ENCODE peak calls at places on chromosomes 3 and 15, in six cellular contexts. H is effector memory CD8-positive, alpha-beta T cell; U is activated naive CD4-positive, alpha-beta T cell treated with anti-CD3 and anti-CD28 coated beads, Interleukin-2, amount 50 U/mL, for 72 hours; G is activated CD8-positive, alpha-beta memory T cell treated with anti-CD3 and anti-CD28 coated beads, Interleukin-2, amount 10 ng/mL, durations not matched to agents 7 days and 5 days; F is left ventricle myocardium inferior; V is iris pigment epithelial cell. Q is an unnamed sample.

GRCh38 chr3:40920041-40920440 is 279.3 kb upstream of the CTNNB1 start:
- DNase-seq in H (no peak), U (no peak), V (peak; percentile 63), F (no peak), G (no peak), Q (no peak)

GRCh38 chr15:45121706-45122417 is 7.7 kb downstream of the DUOXA2 start:
- DNase-seq in V (peak; percentile 89), U (no peak), F (no peak), H (no peak), G (no peak), Q (no peak)

GRCh38 chr3:162034368-162034767 is 537.8 kb downstream of the OTOL1 start:
- DNase-seq in H (no peak), G (no peak), U (no peak), V (peak; percentile 67), F (no peak), Q (no peak)

GRCh38 chr3:25508901-25509300 is 80.8 kb downstream of the RARB start:
- DNase-seq in V (peak; percentile 87), G (no peak), F (no peak), U (no peak), H (no peak), Q (no peak)

GRCh38 chr15:62492900-62493299 is 327.8 kb upstream of the C2CD4B start:
- DNase-seq in V (no peak), F (peak; percentile 50), H (no peak), G (no peak), U (no peak), Q (no peak)

GRCh38 chr3:48426944-48427629 is 2.8 kb downstream of the PLXNB1 start:
- DNase-seq in U (no peak), F (no peak), H (no peak), V (no peak), G (no peak), Q (no peak)

GRCh38 chr3:149554826-149555225 is 80.3 kb downstream of the TM4SF4 start:
- DNase-seq in V (peak; percentile 74), F (no peak), H (no peak), U (no peak), G (no peak), Q (no peak)

GRCh38 chr3:187896664-187897063 is 151.4 kb upstream of the BCL6 start:
- DNase-seq in G (no peak), V (no peak), F (peak; percentile 46), U (no peak), H (no peak), Q (no peak)

GRCh38 chr15:92839696-92840095 is 60.4 kb upstream of the CHD2 start:
- DNase-seq in V (no peak), U (no peak), G (no peak), F (no peak), H (no peak), Q (no peak)

GRCh38 chr3:148036331-148036881 is 627.2 kb downstream of the ZIC1 start:
- DNase-seq in V (peak; percentile 68), H (no peak), G (no peak), U (no peak), F (no peak), Q (no peak)

GRCh38 chr15:99442268-99442897 is 123.4 kb upstream of the MEF2A start:
- DNase-seq in G (peak; percentile 27), H (no peak), F (peak; percentile 77), V (peak; percentile 90), U (peak; percentile 14), Q (peak; percentile 33)

GRCh38 chr3:158350971-158351370 is 220.0 kb upstream of the MLF1 start:
- DNase-seq in F (no peak), G (no peak), V (no peak), H (no peak), U (no peak), Q (no peak)

GRCh38 chr3:98786364-98786930 is 23.3 kb downstream of the ST3GAL6 start:
- DNase-seq in V (peak; percentile 67), U (no peak), H (no peak), G (no peak), F (no peak), Q (no peak)

GRCh38 chr15:74954515-74954914 is 2.1 kb downstream of the RPP25 start:
- DNase-seq in U (no peak), F (peak; percentile 37), V (peak; percentile 83), H (no peak), G (no peak), Q (no peak)

GRCh38 chr15:80152896-80153876 is at the start of gene FAH:
- DNase-seq in U (peak; percentile 77), G (peak; percentile 76), F (no peak), H (peak; percentile 30), V (peak; percentile 69), Q (peak; percentile 58)

GRCh38 chr3:27594096-27594690 is 110.0 kb upstream of the SLC4A7 start:
- DNase-seq in H (no peak), U (no peak), V (peak; percentile 14), G (no peak), F (no peak), Q (no peak)

GRCh38 chr3:77746892-77747291 is 707.0 kb downstream of the ROBO2 start:
- DNase-seq in G (no peak), V (no peak), H (no peak), U (no peak), F (no peak), Q (no peak)

GRCh38 chr3:126313580-126314304 is 43.5 kb downstream of the KLF15 start:
- DNase-seq in G (no peak), U (no peak), F (no peak), V (peak; percentile 12), H (no peak), Q (no peak)

GRCh38 chr15:51726302-51727073 is 11.0 kb downstream of the LYSMD2 start:
- DNase-seq in F (peak; percentile 43), V (peak; percentile 93), U (no peak), H (no peak), G (peak; percentile 57), Q (peak; percentile 52)

GRCh38 chr3:45547764-45548683 is 46.5 kb upstream of the LIMD1 start:
- DNase-seq in V (no peak), G (no peak), U (no peak), H (no peak), F (peak; percentile 63), Q (no peak)

GRCh38 chr3:56923546-56924224 is 121.9 kb upstream of the ARHGEF3 start:
- DNase-seq in U (no peak), V (peak; percentile 63), F (no peak), H (peak; percentile 55), G (peak; percentile 63), Q (no peak)

GRCh38 chr3:129657261-129658046 is 51.0 kb upstream of the PLXND1 start:
- DNase-seq in V (peak; percentile 42), F (no peak), G (no peak), H (no peak), U (no peak), Q (no peak)

GRCh38 chr3:87069963-87070362 is 79.0 kb upstream of the VGLL3 start:
- DNase-seq in U (no peak), G (no peak), H (no peak), F (no peak), V (no peak), Q (no peak)

Q was measured in T1000.